ENCODE peak calls at places on chromosomes 2 and 18, in nine cellular contexts. One of them, this sample, is unnamed.

GRCh38 chr18:59395226-59396175 is 36.4 kb upstream of the LMAN1 start:
- DNase-seq in fibroblast of pulmonary artery: no peak
- DNase-seq in suprapubic skin: no peak
- DNase-seq in tibial artery: no peak
- DNase-seq in body of pancreas: no peak
- DNase-seq in choroid plexus epithelial cell: no peak
- DNase-seq in left lung: no peak
- DNase-seq in K562: no peak
- DNase-seq in transverse colon: no peak
- DNase-seq in this sample: no peak

GRCh38 chr2:202023198-202023903 is 10.3 kb upstream of the FZD7 start:
- DNase-seq in body of pancreas: no peak
- DNase-seq in transverse colon: no peak
- DNase-seq in suprapubic skin: no peak
- DNase-seq in fibroblast of pulmonary artery: no peak
- DNase-seq in tibial artery: no peak
- DNase-seq in K562: no peak
- DNase-seq in left lung: peak; percentile 73
- DNase-seq in choroid plexus epithelial cell: no peak
- DNase-seq in this sample: no peak

GRCh38 chr2:893311-893710 is 57.3 kb upstream of the SNTG2 start:
- DNase-seq in tibial artery: no peak
- DNase-seq in transverse colon: peak; percentile 15
- DNase-seq in left lung: no peak
- DNase-seq in fibroblast of pulmonary artery: no peak
- DNase-seq in K562: peak; percentile 75
- DNase-seq in body of pancreas: peak; percentile 44
- DNase-seq in suprapubic skin: no peak
- DNase-seq in choroid plexus epithelial cell: peak; percentile 4
- DNase-seq in this sample: no peak

GRCh38 chr18:30705943-30706342 is 336.6 kb downstream of the DSC3 start:
- DNase-seq in transverse colon: no peak
- DNase-seq in left lung: no peak
- DNase-seq in body of pancreas: no peak
- DNase-seq in K562: peak; percentile 73
- DNase-seq in fibroblast of pulmonary artery: no peak
- DNase-seq in choroid plexus epithelial cell: no peak
- DNase-seq in suprapubic skin: no peak
- DNase-seq in tibial artery: no peak
- DNase-seq in this sample: no peak

GRCh38 chr2:216436369-216436768 is 24.1 kb downstream of the SMARCAL1 start:
- DNase-seq in fibroblast of pulmonary artery: peak; percentile 18
- DNase-seq in transverse colon: no peak
- DNase-seq in K562: no peak
- DNase-seq in body of pancreas: no peak
- DNase-seq in choroid plexus epithelial cell: peak; percentile 14
- DNase-seq in left lung: no peak
- DNase-seq in tibial artery: no peak
- DNase-seq in suprapubic skin: no peak
- DNase-seq in this sample: peak; percentile 8

GRCh38 chr2:63060079-63060482 is 9.5 kb downstream of the OTX1 start:
- DNase-seq in body of pancreas: no peak
- DNase-seq in transverse colon: no peak
- DNase-seq in choroid plexus epithelial cell: no peak
- DNase-seq in tibial artery: no peak
- DNase-seq in fibroblast of pulmonary artery: peak; percentile 39
- DNase-seq in K562: no peak
- DNase-seq in left lung: no peak
- DNase-seq in suprapubic skin: no peak
- DNase-seq in this sample: no peak

GRCh38 chr2:156319811-156320490 is 12.6 kb downstream of the NR4A2 start:
- DNase-seq in fibroblast of pulmonary artery: peak; percentile 33
- DNase-seq in K562: peak; percentile 77
- DNase-seq in tibial artery: peak; percentile 90
- DNase-seq in left lung: peak; percentile 56
- DNase-seq in transverse colon: peak; percentile 31
- DNase-seq in suprapubic skin: no peak
- DNase-seq in body of pancreas: peak; percentile 82
- DNase-seq in choroid plexus epithelial cell: no peak
- DNase-seq in this sample: no peak

GRCh38 chr2:230137902-230138539 is 69.3 kb upstream of the SLC16A14 start:
- DNase-seq in choroid plexus epithelial cell: no peak
- DNase-seq in body of pancreas: no peak
- DNase-seq in tibial artery: no peak
- DNase-seq in fibroblast of pulmonary artery: no peak
- DNase-seq in left lung: no peak
- DNase-seq in suprapubic skin: no peak
- DNase-seq in K562: no peak
- DNase-seq in transverse colon: no peak
- DNase-seq in this sample: no peak

GRCh38 chr2:147165682-147166081 is 679.1 kb upstream of the ACVR2A start:
- DNase-seq in K562: no peak
- DNase-seq in body of pancreas: no peak
- DNase-seq in transverse colon: no peak
- DNase-seq in suprapubic skin: no peak
- DNase-seq in tibial artery: no peak
- DNase-seq in left lung: no peak
- DNase-seq in fibroblast of pulmonary artery: no peak
- DNase-seq in choroid plexus epithelial cell: peak; percentile 15
- DNase-seq in this sample: no peak

GRCh38 chr18:3652380-3653262 is 202.6 kb downstream of the TGIF1 start:
- DNase-seq in left lung: peak; percentile 77
- DNase-seq in body of pancreas: no peak
- DNase-seq in tibial artery: peak; percentile 69
- DNase-seq in K562: peak; percentile 100
- DNase-seq in suprapubic skin: no peak
- DNase-seq in choroid plexus epithelial cell: peak; percentile 97
- DNase-seq in transverse colon: peak; percentile 70
- DNase-seq in fibroblast of pulmonary artery: peak; percentile 99
- DNase-seq in this sample: peak; percentile 97

GRCh38 chr18:2240311-2240705 is 331.0 kb downstream of the METTL4 start:
- DNase-seq in transverse colon: no peak
- DNase-seq in tibial artery: no peak
- DNase-seq in K562: no peak
- DNase-seq in choroid plexus epithelial cell: peak; percentile 35
- DNase-seq in fibroblast of pulmonary artery: no peak
- DNase-seq in suprapubic skin: no peak
- DNase-seq in body of pancreas: no peak
- DNase-seq in left lung: no peak
- DNase-seq in this sample: peak; percentile 20

GRCh38 chr2:199663157-199663556 is 187.8 kb downstream of the FTCDNL1 start:
- DNase-seq in tibial artery: no peak
- DNase-seq in K562: no peak
- DNase-seq in transverse colon: no peak
- DNase-seq in choroid plexus epithelial cell: no peak
- DNase-seq in body of pancreas: no peak
- DNase-seq in suprapubic skin: no peak
- DNase-seq in fibroblast of pulmonary artery: no peak
- DNase-seq in left lung: no peak
- DNase-seq in this sample: no peak

GRCh38 chr2:126586321-126586720 is 69.6 kb upstream of the GYPC start:
- DNase-seq in suprapubic skin: no peak
- DNase-seq in K562: no peak
- DNase-seq in fibroblast of pulmonary artery: no peak
- DNase-seq in transverse colon: no peak
- DNase-seq in body of pancreas: no peak
- DNase-seq in left lung: no peak
- DNase-seq in tibial artery: no peak
- DNase-seq in choroid plexus epithelial cell: no peak
- DNase-seq in this sample: no peak

GRCh38 chr2:106053581-106053980 is 140.5 kb downstream of the UXS1 start:
- DNase-seq in K562: no peak
- DNase-seq in body of pancreas: no peak
- DNase-seq in suprapubic skin: no peak
- DNase-seq in fibroblast of pulmonary artery: no peak
- DNase-seq in transverse colon: no peak
- DNase-seq in tibial artery: no peak
- DNase-seq in left lung: no peak
- DNase-seq in choroid plexus epithelial cell: no peak
- DNase-seq in this sample: no peak

GRCh38 chr2:27627963-27628766 is 647 bp downstream of the CCDC121 start:
- DNase-seq in K562: peak; percentile 30
- DNase-seq in transverse colon: no peak
- DNase-seq in tibial artery: peak; percentile 64
- DNase-seq in body of pancreas: peak; percentile 17
- DNase-seq in suprapubic skin: no peak
- DNase-seq in fibroblast of pulmonary artery: peak; percentile 80
- DNase-seq in choroid plexus epithelial cell: peak; percentile 98
- DNase-seq in left lung: no peak
- DNase-seq in this sample: peak; percentile 73

DNA sequence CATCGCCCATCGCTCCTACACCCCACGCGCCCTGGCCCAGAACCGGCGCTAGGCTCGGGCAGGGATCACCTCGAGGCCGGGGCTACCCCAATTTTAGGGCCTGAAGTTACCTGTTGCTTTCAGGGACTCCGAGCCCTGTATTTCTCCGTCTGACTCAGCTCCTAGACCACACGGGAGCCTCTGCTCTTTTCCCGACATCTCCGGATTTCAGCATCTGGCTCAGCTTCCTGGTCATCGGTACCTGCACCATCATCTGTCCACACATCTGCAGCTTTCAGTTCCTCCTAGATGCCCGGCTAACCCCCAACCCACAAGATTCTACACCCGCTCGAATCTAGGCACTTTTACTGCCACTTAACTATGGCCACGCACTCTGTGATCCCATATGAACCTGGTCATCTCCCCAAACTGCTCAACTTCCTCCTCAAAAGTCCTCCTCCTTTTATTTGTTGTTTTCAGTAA is 12.1 kb upstream of the HMSD start:
- DNase-seq in left lung: no peak
- DNase-seq in body of pancreas: no peak
- DNase-seq in K562: no peak
- DNase-seq in choroid plexus epithelial cell: no peak
- DNase-seq in transverse colon: no peak
- DNase-seq in tibial artery: no peak
- DNase-seq in suprapubic skin: no peak
- DNase-seq in fibroblast of pulmonary artery: no peak
- DNase-seq in this sample: no peak
- H3K4me3 ChIP-seq in left lung: peak overlapping the region; percentile 39
- H3K4me3 ChIP-seq in body of pancreas: no peak overlapping the region
- H3K4me3 ChIP-seq in K562: no peak overlapping the region
- H3K4me3 ChIP-seq in choroid plexus epithelial cell: peak overlapping the region; percentile 68
- H3K4me3 ChIP-seq in transverse colon: peak overlapping the region; percentile 56
- H3K4me3 ChIP-seq in tibial artery: peak overlapping the region; percentile 47
- H3K4me3 ChIP-seq in suprapubic skin: peak overlapping the region; percentile 64
- H3K4me3 ChIP-seq in fibroblast of pulmonary artery: peak overlapping the region; percentile 62
- H3K4me3 ChIP-seq in this sample: peak overlapping the region; percentile 67

DNA sequence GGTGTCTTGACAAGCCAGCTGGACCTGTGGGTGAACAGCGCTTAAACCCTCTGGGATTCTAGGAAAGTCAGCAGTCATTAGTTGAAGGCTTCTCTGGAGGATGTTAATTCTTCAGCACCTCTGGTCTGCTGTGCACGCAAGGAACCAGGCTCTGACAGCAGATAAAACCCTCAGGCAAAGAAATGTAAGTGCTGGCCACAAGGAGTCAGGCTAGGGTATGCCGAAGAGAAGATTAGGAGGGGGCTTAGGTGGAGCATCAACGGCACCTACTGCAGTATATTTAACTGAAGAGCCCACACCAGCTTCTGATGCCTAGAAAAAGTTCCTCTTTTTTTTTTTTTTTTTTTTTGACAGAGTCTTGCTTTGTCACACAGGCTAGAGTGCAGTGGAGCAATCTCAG is 304.2 kb upstream of the MC4R start:
- DNase-seq in tibial artery: no peak
- DNase-seq in fibroblast of pulmonary artery: no peak
- DNase-seq in K562: no peak
- DNase-seq in left lung: no peak
- DNase-seq in suprapubic skin: no peak
- DNase-seq in transverse colon: no peak
- DNase-seq in choroid plexus epithelial cell: no peak
- DNase-seq in body of pancreas: no peak
- DNase-seq in this sample: no peak
- TF ChIP-seq CTCF in tibial artery: no peak
- TF ChIP-seq CTCF in fibroblast of pulmonary artery: no peak
- TF ChIP-seq CTCF in K562: no peak
- TF ChIP-seq CTCF in left lung: no peak
- TF ChIP-seq CTCF in suprapubic skin: no peak
- TF ChIP-seq CTCF in transverse colon: no peak
- TF ChIP-seq CTCF in choroid plexus epithelial cell: no peak
- TF ChIP-seq CTCF in body of pancreas: no peak
- TF ChIP-seq CTCF in this sample: no peak

GRCh38 chr2:31137211-31138036 is 816 bp downstream of the GALNT14 start:
- DNase-seq in K562: no peak
- DNase-seq in suprapubic skin: no peak
- DNase-seq in tibial artery: no peak
- DNase-seq in left lung: no peak
- DNase-seq in fibroblast of pulmonary artery: no peak
- DNase-seq in transverse colon: no peak
- DNase-seq in body of pancreas: peak; percentile 13
- DNase-seq in choroid plexus epithelial cell: peak; percentile 1
- DNase-seq in this sample: no peak
- H3K4me3 ChIP-seq in K562: no peak overlapping the region
- H3K4me3 ChIP-seq in suprapubic skin: peak overlapping the region; percentile 55
- H3K4me3 ChIP-seq in tibial artery: peak overlapping the region; percentile 54
- H3K4me3 ChIP-seq in left lung: peak overlapping the region; percentile 38
- H3K4me3 ChIP-seq in fibroblast of pulmonary artery: peak overlapping the region; percentile 42
- H3K4me3 ChIP-seq in transverse colon: peak overlapping the region; percentile 54
- H3K4me3 ChIP-seq in body of pancreas: peak overlapping the region; percentile 19
- H3K4me3 ChIP-seq in choroid plexus epithelial cell: peak overlapping the region; percentile 46
- H3K4me3 ChIP-seq in this sample: peak overlapping the region; percentile 44

GRCh38 chr2:59584958-59585357 is 968.5 kb downstream of the BCL11A start:
- DNase-seq in fibroblast of pulmonary artery: no peak
- DNase-seq in transverse colon: peak; percentile 8
- DNase-seq in body of pancreas: no peak
- DNase-seq in K562: peak; percentile 4
- DNase-seq in suprapubic skin: no peak
- DNase-seq in tibial artery: no peak
- DNase-seq in choroid plexus epithelial cell: no peak
- DNase-seq in left lung: no peak
- DNase-seq in this sample: no peak
- TF ChIP-seq CTCF in fibroblast of pulmonary artery: no peak
- TF ChIP-seq CTCF in transverse colon: no peak
- TF ChIP-seq CTCF in body of pancreas: no peak
- TF ChIP-seq CTCF in K562: no peak
- TF ChIP-seq CTCF in suprapubic skin: no peak
- TF ChIP-seq CTCF in tibial artery: no peak
- TF ChIP-seq CTCF in choroid plexus epithelial cell: no peak
- TF ChIP-seq CTCF in left lung: no peak
- TF ChIP-seq CTCF in this sample: no peak

This sample was measured in cardiac fibroblast.